ENCODE peak calls at places on chromosomes 7 and 10, in ten cellular contexts. S is GM12865, I is bronchial epithelial cell, Y is ovary, Z is PC-3, C is foreskin keratinocyte, L is astrocyte, R is astrocyte of the spinal cord, M is fibroblast of pulmonary artery, V is WTC11. Q is an unnamed sample.

GRCh38 chr10:119375574-119376265 is 166.8 kb downstream of the RGS10 start:
- DNase-seq in Z (no peak), M (no peak), R (peak), S (no peak), V (no peak), Y (no peak), L (no peak), C (no peak), I (peak), Q (no peak)

GRCh38 chr10:103374263-103374662 is 6.5 kb downstream of the TAF5 start:
- DNase-seq in R (no peak), M (no peak), I (no peak), C (no peak), S (no peak), L (no peak), Z (no peak), V (no peak), Y (no peak), Q (no peak)

GRCh38 chr10:132571565-132572544 is 34.3 kb downstream of the INPP5A start:
- DNase-seq in L (peak), R (peak), S (peak), M (peak), I (peak), V (peak), C (peak), Z (peak), Y (peak), Q (no peak)

GRCh38 chr7:72308986-72309385 is 103.2 kb downstream of the CALN1 start:
- DNase-seq in I (no peak), C (no peak), V (no peak), S (no peak), Z (no peak), Y (no peak), M (no peak), L (no peak), R (no peak), Q (no peak)

GRCh38 chr10:118216071-118216470 is 126.1 kb downstream of the FAM204A start:
- DNase-seq in M (no peak), I (no peak), V (no peak), L (no peak), S (no peak), R (no peak), C (no peak), Y (no peak), Z (no peak), Q (no peak)

GRCh38 chr7:44324204-44325126 is 929 bp downstream of the CAMK2B start:
- DNase-seq in M (no peak), C (no peak), I (no peak), V (no peak), L (no peak), Y (no peak), R (no peak), Z (no peak), S (no peak), Q (no peak)

GRCh38 chr10:3226960-3227724 is 54.6 kb upstream of the PITRM1 start:
- DNase-seq in M (peak), I (peak), V (no peak), L (peak), S (no peak), R (peak), C (peak), Z (peak), Y (no peak), Q (no peak)

GRCh38 chr10:48604408-48605263 is at the start of gene ARHGAP22:
- DNase-seq in L (no peak), M (peak), R (peak), S (peak), V (peak), Y (peak), C (no peak), Z (peak), I (no peak), Q (peak)

GRCh38 chr7:20267482-20267881 is 50.3 kb upstream of the MACC1 start:
- DNase-seq in L (no peak), Y (no peak), M (no peak), Z (no peak), V (peak), C (no peak), I (no peak), R (no peak), S (peak), Q (no peak)

GRCh38 chr7:33831389-33832118 is 73.8 kb upstream of the BMPER start:
- DNase-seq in L (no peak), V (no peak), R (no peak), Y (peak), Z (peak), I (peak), M (peak), S (no peak), C (peak), Q (no peak)

GRCh38 chr7:380226-380550 is 90.2 kb downstream of the FOXL3 start:
- DNase-seq in Z (no peak), S (peak), I (no peak), R (no peak), C (no peak), Y (no peak), L (no peak), V (no peak), M (no peak), Q (no peak)

GRCh38 chr7:30173058-30173897 is 38.5 kb downstream of the MTURN start:
- DNase-seq in S (no peak), M (peak), V (peak), I (peak), Z (peak), R (peak), C (peak), Y (peak), L (peak), Q (no peak)

GRCh38 chr10:89279449-89279869 is 22.4 kb upstream of the IFIT2 start:
- DNase-seq in R (peak), L (peak), Y (no peak), I (peak), C (no peak), V (no peak), Z (peak), M (peak), S (no peak), Q (no peak)

GRCh38 chr10:130888493-130888892 is 423.0 kb downstream of the TCERG1L start:
- DNase-seq in S (no peak), I (no peak), L (no peak), V (no peak), Z (no peak), C (no peak), Y (no peak), R (no peak), M (no peak), Q (no peak)

GRCh38 chr10:24951201-24952145 is 933 bp downstream of the PRTFDC1 start:
- DNase-seq in V (peak), Z (no peak), R (no peak), M (no peak), L (no peak), S (no peak), C (no peak), I (no peak), Y (peak), Q (peak)

GRCh38 chr10:15780353-15781135 is 60.8 kb upstream of the ITGA8 start:
- DNase-seq in I (peak), S (no peak), L (peak), Z (peak), C (no peak), R (no peak), M (peak), V (no peak), Y (peak), Q (no peak)

GRCh38 chr7:36710186-36710813 is 14.0 kb downstream of the AOAH start:
- DNase-seq in L (peak), C (no peak), R (no peak), Z (no peak), V (no peak), S (no peak), Y (no peak), M (no peak), I (no peak), Q (no peak)

GRCh38 chr7:101162551-101163280 is 2.7 kb downstream of the VGF start:
- DNase-seq in I (no peak), R (peak), M (peak), Y (no peak), C (no peak), L (no peak), Z (peak), V (peak), S (peak), Q (peak)

GRCh38 chr10:109429956-109430760 is 493.2 kb downstream of the XPNPEP1 start:
- DNase-seq in M (peak), V (no peak), Y (no peak), Z (peak), R (peak), S (no peak), C (no peak), I (peak), L (peak), Q (no peak)

GRCh38 chr10:80199828-80200227 is 5.5 kb downstream of the ANXA11 start:
- DNase-seq in I (peak), S (no peak), C (no peak), L (peak), R (peak), Z (no peak), M (peak), Y (peak), V (no peak), Q (peak)

GRCh38 chr7:135803143-135803542 is 54.5 kb upstream of the FAM180A start:
- DNase-seq in M (no peak), C (peak), Y (no peak), S (no peak), L (no peak), R (no peak), Z (no peak), V (no peak), I (peak), Q (no peak)

GRCh38 chr7:29063872-29064271 is 82.5 kb downstream of the CPVL start:
- DNase-seq in L (no peak), I (no peak), M (no peak), Z (no peak), S (no peak), C (no peak), Y (no peak), R (no peak), V (no peak), Q (no peak)

GRCh38 chr10:132878730-132879407 is 63.5 kb downstream of the CFAP46 start:
- DNase-seq in Y (peak), Z (no peak), S (no peak), M (no peak), V (peak), L (no peak), I (no peak), R (no peak), C (no peak), Q (peak)

GRCh38 chr7:80821781-80822180 is 97.1 kb downstream of the SEMA3C start:
- DNase-seq in I (no peak), V (no peak), Y (no peak), M (no peak), R (no peak), C (no peak), Z (no peak), L (no peak), S (no peak), Q (no peak)

GRCh38 chr10:5663692-5664427 is 2.5 kb downstream of the ASB13 start:
- DNase-seq in M (no peak), C (no peak), R (no peak), Y (no peak), L (no peak), S (no peak), Z (no peak), I (no peak), V (peak), Q (no peak)
- TF ChIP-seq CTCF in M (no peak), C (no peak), R (no peak), Y (no peak), L (no peak), S (no peak), Z (no peak), I (no peak), V (no peak), Q (no peak)

GRCh38 chr7:21548491-21548890 is 5.7 kb downstream of the DNAH11 start:
- DNase-seq in V (no peak), L (no peak), I (peak), Y (no peak), M (no peak), C (no peak), R (no peak), Z (peak), S (no peak), Q (no peak)

GRCh38 chr7:21550076-21550475 is 7.2 kb downstream of the DNAH11 start:
- DNase-seq in S (no peak), Y (no peak), I (peak), L (no peak), C (no peak), M (no peak), V (no peak), Z (peak), R (no peak), Q (no peak)

GRCh38 chr7:21547511-21547910 is 4.7 kb downstream of the DNAH11 start:
- DNase-seq in C (no peak), R (no peak), M (peak), Z (peak), Y (no peak), L (no peak), V (no peak), S (no peak), I (peak), Q (no peak)

GRCh38 chr7:21550821-21551531 is 8.1 kb downstream of the DNAH11 start:
- DNase-seq in S (no peak), Z (peak), C (peak), V (peak), M (no peak), R (no peak), Y (no peak), I (peak), L (no peak), Q (no peak)
- TF ChIP-seq CTCF in S (no peak), Z (peak), C (peak), V (no peak), M (no peak), R (no peak), Y (no peak), I (peak), L (no peak), Q (no peak)

GRCh38 chr10:11433657-11434056 is 177.8 kb downstream of the USP6NL start:
- DNase-seq in S (no peak), Z (no peak), Y (no peak), M (no peak), V (no peak), C (no peak), I (no peak), L (no peak), R (no peak), Q (no peak)

GRCh38 chr10:11435621-11436020 is 175.8 kb downstream of the USP6NL start:
- DNase-seq in C (no peak), M (no peak), S (no peak), Z (no peak), L (no peak), Y (no peak), V (peak), R (no peak), I (no peak), Q (no peak)

GRCh38 chr10:11430421-11431275 is 180.8 kb downstream of the USP6NL start:
- DNase-seq in V (no peak), S (no peak), L (no peak), R (no peak), I (no peak), Y (no peak), Z (no peak), M (no peak), C (no peak), Q (no peak)

GRCh38 chr10:11437391-11438241 is 173.8 kb downstream of the USP6NL start:
- DNase-seq in S (no peak), I (no peak), L (no peak), Y (no peak), C (no peak), M (no peak), Z (no peak), R (no peak), V (peak), Q (no peak)

GRCh38 chr10:11434323-11434722 is 177.1 kb downstream of the USP6NL start:
- DNase-seq in V (peak), C (no peak), I (no peak), R (no peak), Z (no peak), L (no peak), Y (no peak), M (peak), S (peak), Q (no peak)
- TF ChIP-seq CTCF in V (peak), C (peak), I (no peak), R (peak), Z (peak), L (no peak), Y (no peak), M (peak), S (peak), Q (peak)

GRCh38 chr10:65531545-65531944 is 1394.3 kb upstream of the LRRTM3 start:
- DNase-seq in L (no peak), Z (no peak), Y (no peak), R (no peak), C (no peak), S (no peak), V (no peak), I (no peak), M (no peak), Q (no peak)
- TF ChIP-seq CTCF in L (no peak), Z (no peak), Y (no peak), R (no peak), C (no peak), S (no peak), V (no peak), I (no peak), M (no peak), Q (no peak)

GRCh38 chr7:57308631-57309408 is 141.2 kb upstream of the ZNF716 start:
- DNase-seq in I (no peak), Y (no peak), V (peak), R (no peak), Z (no peak), C (no peak), S (no peak), L (no peak), M (no peak), Q (no peak)
- TF ChIP-seq CTCF in I (no peak), Y (no peak), V (no peak), R (peak), Z (peak), C (no peak), S (no peak), L (no peak), M (no peak), Q (no peak)

DNA sequence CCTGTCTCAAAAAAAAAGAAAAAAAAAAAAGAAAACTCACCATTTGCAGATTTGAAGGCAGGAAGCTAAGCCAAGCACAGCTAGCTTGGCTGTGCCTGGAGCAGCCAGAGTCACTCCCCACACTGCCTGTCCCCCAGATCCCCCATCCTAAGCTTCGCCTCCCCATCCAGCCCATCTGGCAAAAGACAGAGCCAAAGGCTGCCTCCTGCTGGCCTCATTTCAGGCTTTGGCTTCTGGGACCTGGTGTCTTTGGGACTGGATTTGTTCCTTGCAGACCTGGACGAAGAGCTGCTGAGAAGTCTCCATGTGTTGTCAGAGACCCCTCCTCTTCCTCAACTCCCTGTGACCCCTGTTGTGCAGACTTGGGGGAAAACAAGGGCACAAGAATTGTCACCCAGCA is 8.1 kb downstream of the ASL start:
- DNase-seq in R (no peak), Y (no peak), V (peak), I (no peak), Z (no peak), M (no peak), S (no peak), L (no peak), C (no peak), Q (no peak)
- TF ChIP-seq CTCF in R (no peak), Y (no peak), V (no peak), I (no peak), Z (peak), M (peak), S (no peak), L (no peak), C (no peak), Q (no peak)

DNA sequence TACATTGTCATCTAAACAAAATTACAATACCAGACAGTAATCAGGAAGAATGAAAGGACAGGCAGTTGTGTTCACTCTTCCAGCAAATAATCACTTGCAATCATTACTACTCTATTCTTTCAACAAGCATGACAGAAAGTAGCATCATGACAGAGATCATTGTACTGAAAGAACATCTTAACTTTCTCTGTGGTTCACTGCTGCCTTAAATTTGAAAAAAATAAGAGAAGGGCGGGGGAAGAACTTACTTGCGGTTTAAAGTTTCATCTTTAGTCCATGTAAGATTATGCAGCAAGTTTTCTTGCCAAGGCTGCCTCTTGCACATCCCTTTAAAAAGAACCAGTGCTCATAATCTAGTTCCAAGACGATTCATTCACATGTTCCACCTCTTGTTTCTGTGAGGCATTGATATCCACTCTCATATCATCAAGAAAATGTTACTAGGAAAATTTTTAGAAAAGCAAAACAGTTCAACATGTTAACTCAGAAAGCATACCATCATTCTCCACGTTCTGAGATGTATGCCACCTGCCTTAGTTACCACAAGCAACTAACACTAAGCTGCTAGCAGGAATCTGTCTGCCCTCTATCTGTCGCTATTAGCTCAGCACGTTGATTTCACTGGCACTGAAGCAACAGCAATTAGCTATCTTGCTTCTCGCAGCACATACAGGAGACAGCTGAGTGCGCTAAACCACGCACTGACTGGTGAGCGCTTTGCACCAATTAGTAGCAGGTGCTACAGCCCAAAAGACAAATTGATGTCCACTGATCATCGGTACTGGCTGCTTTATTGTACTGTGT is at the start of gene PCDH15:
- DNase-seq in M (peak), V (peak), I (peak), C (peak), Z (peak), Y (no peak), L (peak), S (peak), R (peak), Q (peak)
- TF ChIP-seq CTCF in M (peak), V (no peak), I (peak), C (peak), Z (peak), Y (no peak), L (peak), S (peak), R (peak), Q (no peak)